ENCODE peak calls at places on chromosomes 13 and 19, in ten cellular contexts. D is GM23338, L is psoas muscle, R is breast epithelium, B is HCT116, X is brain microvascular endothelial cell, C is colonic mucosa, V is AG04450, Z is heart right ventricle, J is stomach. S is an unnamed sample.

GRCh38 chr13:84810781-84811180 is 928.5 kb upstream of the SLITRK1 start:
- DNase-seq in D (peak), L (no peak), R (no peak), B (no peak), X (no peak), C (no peak), V (no peak), Z (no peak), J (no peak), S (no peak)

GRCh38 chr19:6239401-6239844 is 40.4 kb downstream of the MLLT1 start:
- DNase-seq in D (no peak), L (no peak), R (no peak), B (no peak), X (no peak), C (no peak), V (no peak), Z (no peak), J (peak), S (peak)

GRCh38 chr13:22061371-22061805 is 390.5 kb downstream of the FGF9 start:
- DNase-seq in D (peak), L (no peak), R (no peak), B (no peak), X (no peak), C (no peak), V (no peak), Z (no peak), J (no peak), S (no peak)

GRCh38 chr19:45650722-45651121 is 11.5 kb upstream of the EML2 start:
- DNase-seq in D (no peak), L (no peak), R (no peak), B (no peak), X (no peak), C (no peak), V (no peak), Z (no peak), J (no peak), S (no peak)

GRCh38 chr13:98761126-98761978 is 8.9 kb upstream of the SLC15A1 start:
- DNase-seq in D (no peak), L (no peak), R (no peak), B (no peak), X (peak), C (no peak), V (peak), Z (no peak), J (peak), S (peak)

GRCh38 chr19:3389876-3390361 is 23.5 kb downstream of the NFIC start:
- DNase-seq in D (peak), L (peak), R (no peak), B (no peak), X (no peak), C (peak), V (no peak), Z (no peak), J (peak), S (no peak)

GRCh38 chr19:55597493-55597892 is 1.8 kb downstream of the FIZ1 start:
- DNase-seq in D (no peak), L (no peak), R (no peak), B (no peak), X (no peak), C (no peak), V (no peak), Z (no peak), J (no peak), S (no peak)

GRCh38 chr13:26219726-26220125 is 2.4 kb downstream of the RNF6 start:
- DNase-seq in D (no peak), L (no peak), R (no peak), B (no peak), X (no peak), C (no peak), V (no peak), Z (no peak), J (no peak), S (no peak)

GRCh38 chr19:13843104-13843921 is 33.6 kb upstream of the NANOS3 start:
- DNase-seq in D (peak), L (peak), R (peak), B (no peak), X (no peak), C (peak), V (no peak), Z (peak), J (peak), S (peak)

GRCh38 chr19:38264486-38265212 is at the start of gene SPINT2:
- DNase-seq in D (peak), L (no peak), R (peak), B (peak), X (no peak), C (no peak), V (no peak), Z (no peak), J (no peak), S (peak)

GRCh38 chr19:44451687-44452086 is 3.4 kb upstream of the ZNF229 start:
- DNase-seq in D (no peak), L (no peak), R (no peak), B (no peak), X (no peak), C (no peak), V (no peak), Z (no peak), J (no peak), S (no peak)

GRCh38 chr13:69324109-69324886 is 783.3 kb upstream of the ATXN8OS start:
- DNase-seq in D (peak), L (no peak), R (no peak), B (peak), X (no peak), C (no peak), V (no peak), Z (no peak), J (no peak), S (no peak)

GRCh38 chr19:3849092-3849491 is 19.7 kb downstream of the ZFR2 start:
- DNase-seq in D (peak), L (no peak), R (no peak), B (peak), X (no peak), C (no peak), V (no peak), Z (peak), J (peak), S (no peak)

GRCh38 chr19:55406869-55407624 is 541 bp downstream of the UBE2S start:
- DNase-seq in D (no peak), L (peak), R (no peak), B (no peak), X (no peak), C (no peak), V (no peak), Z (no peak), J (peak), S (no peak)

GRCh38 chr13:106095406-106095805 is 440.1 kb downstream of the EFNB2 start:
- DNase-seq in D (no peak), L (no peak), R (no peak), B (no peak), X (no peak), C (no peak), V (no peak), Z (no peak), J (no peak), S (no peak)

GRCh38 chr13:49457221-49457620 is 13.1 kb downstream of the SETDB2 start:
- DNase-seq in D (no peak), L (no peak), R (no peak), B (no peak), X (no peak), C (no peak), V (no peak), Z (no peak), J (no peak), S (no peak)

GRCh38 chr19:46660008-46660517 is 919 bp downstream of the DACT3 start:
- DNase-seq in D (peak), L (no peak), R (no peak), B (no peak), X (no peak), C (no peak), V (no peak), Z (peak), J (no peak), S (no peak)

GRCh38 chr13:37448072-37448471 is 150.5 kb downstream of the POSTN start:
- DNase-seq in D (no peak), L (no peak), R (no peak), B (no peak), X (no peak), C (no peak), V (no peak), Z (no peak), J (no peak), S (no peak)

GRCh38 chr19:28234637-28235036 is 978.3 kb downstream of the UQCRFS1 start:
- DNase-seq in D (peak), L (no peak), R (no peak), B (no peak), X (peak), C (no peak), V (no peak), Z (peak), J (no peak), S (no peak)

GRCh38 chr19:29766100-29766499 is 45.7 kb upstream of the CCNE1 start:
- DNase-seq in D (no peak), L (no peak), R (no peak), B (no peak), X (no peak), C (no peak), V (no peak), Z (no peak), J (no peak), S (no peak)

GRCh38 chr19:35908977-35909683 is 1.0 kb upstream of the TYROBP start:
- DNase-seq in D (no peak), L (peak), R (no peak), B (no peak), X (no peak), C (peak), V (no peak), Z (peak), J (peak), S (peak)

GRCh38 chr13:21079761-21080730 is 18.7 kb upstream of the LATS2 start:
- DNase-seq in D (no peak), L (no peak), R (no peak), B (no peak), X (peak), C (no peak), V (peak), Z (peak), J (no peak), S (no peak)

GRCh38 chr13:51249254-51249653 is 27.1 kb downstream of the FAM124A start:
- DNase-seq in D (peak), L (no peak), R (no peak), B (no peak), X (no peak), C (no peak), V (no peak), Z (no peak), J (no peak), S (no peak)

GRCh38 chr13:22325761-22326160 is 654.9 kb downstream of the FGF9 start:
- DNase-seq in D (peak), L (no peak), R (no peak), B (no peak), X (no peak), C (no peak), V (no peak), Z (no peak), J (no peak), S (no peak)

GRCh38 chr13:105925496-105925895 is 610.0 kb downstream of the EFNB2 start:
- DNase-seq in D (no peak), L (no peak), R (no peak), B (no peak), X (peak), C (no peak), V (no peak), Z (no peak), J (no peak), S (no peak)

GRCh38 chr13:102369303-102369702 is 32.5 kb downstream of the FGF14 start:
- DNase-seq in D (no peak), L (no peak), R (no peak), B (no peak), X (no peak), C (no peak), V (no peak), Z (no peak), J (no peak), S (no peak)

GRCh38 chr19:6551607-6552450 is 21.0 kb downstream of the TNFSF9 start:
- DNase-seq in D (peak), L (no peak), R (no peak), B (no peak), X (no peak), C (no peak), V (no peak), Z (no peak), J (no peak), S (no peak)

GRCh38 chr13:100330662-100331061 is 241.8 kb downstream of the PCCA start:
- DNase-seq in D (no peak), L (no peak), R (no peak), B (no peak), X (no peak), C (no peak), V (no peak), Z (no peak), J (no peak), S (no peak)

GRCh38 chr19:11480081-11480926 is 542 bp downstream of the ELAVL3 start:
- DNase-seq in D (peak), L (no peak), R (no peak), B (no peak), X (no peak), C (no peak), V (no peak), Z (no peak), J (no peak), S (no peak)

GRCh38 chr13:110417537-110417908 is 110.4 kb downstream of the COL4A2 start:
- DNase-seq in D (no peak), L (no peak), R (no peak), B (no peak), X (no peak), C (no peak), V (no peak), Z (peak), J (no peak), S (no peak)
- H3K27ac ChIP-seq in D (no peak), L (peak), R (peak), B (no peak), X (peak), C (no peak), V (no peak), Z (peak), J (peak), S (no peak)

GRCh38 chr13:97434417-97435296 is 688 bp downstream of the RAP2A start:
- DNase-seq in D (peak), L (peak), R (peak), B (no peak), X (peak), C (peak), V (no peak), Z (peak), J (peak), S (peak)

GRCh38 chr13:97432232-97432916 is 1.6 kb upstream of the RAP2A start:
- DNase-seq in D (no peak), L (no peak), R (no peak), B (no peak), X (no peak), C (no peak), V (no peak), Z (no peak), J (no peak), S (no peak)

GRCh38 chr13:97431365-97431764 is 2.6 kb upstream of the RAP2A start:
- DNase-seq in D (no peak), L (no peak), R (no peak), B (no peak), X (no peak), C (no peak), V (no peak), Z (no peak), J (no peak), S (no peak)

GRCh38 chr13:97433727-97434416 is at the start of gene RAP2A:
- DNase-seq in D (peak), L (peak), R (peak), B (peak), X (peak), C (peak), V (peak), Z (peak), J (peak), S (peak)

GRCh38 chr13:97432917-97433726 is 847 bp upstream of the RAP2A start:
- DNase-seq in D (peak), L (peak), R (peak), B (peak), X (peak), C (peak), V (peak), Z (peak), J (peak), S (peak)
- H3K4me3 ChIP-seq in D (peak), L (peak), R (peak), B (peak), X (peak), C (peak), V (peak), Z (peak), J (peak), S (peak)

DNA sequence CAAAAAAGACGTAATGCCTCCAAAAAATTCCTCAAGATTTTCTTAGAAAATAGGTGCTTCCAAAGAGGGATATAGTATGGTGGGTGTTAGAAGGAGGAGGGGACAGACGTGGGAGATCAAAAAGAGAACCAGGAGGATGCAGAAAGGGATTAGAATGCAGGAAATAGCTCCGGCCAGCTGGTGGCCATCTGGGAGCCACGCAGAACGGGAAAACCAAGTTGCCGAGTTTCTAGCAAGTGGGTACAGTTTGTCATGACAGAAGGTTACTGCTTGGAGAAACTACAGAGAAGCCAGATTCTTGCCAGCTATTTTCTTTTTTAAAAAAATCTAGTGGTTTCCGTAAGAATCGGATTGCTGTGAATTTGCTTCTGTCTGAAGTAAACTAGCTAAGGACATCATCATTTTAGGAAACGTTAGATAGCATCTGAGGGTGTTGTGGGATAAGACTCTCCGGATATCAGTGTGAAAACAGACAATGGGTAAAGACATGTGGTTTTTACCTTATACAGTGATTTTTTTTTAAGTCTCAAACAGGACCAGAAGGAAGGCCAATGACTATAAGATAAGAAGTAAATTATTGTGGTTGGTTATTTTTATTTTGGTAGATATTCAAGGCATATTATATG is 104.9 kb downstream of the HSPH1 start:
- DNase-seq in D (peak), L (no peak), R (no peak), B (no peak), X (no peak), C (no peak), V (no peak), Z (no peak), J (no peak), S (no peak)
- H3K27ac ChIP-seq in D (no peak), L (no peak), R (no peak), B (no peak), X (no peak), C (no peak), V (no peak), Z (no peak), J (no peak), S (no peak)

GRCh38 chr19:16830679-16831078 is 1.5 kb downstream of the SIN3B start:
- DNase-seq in D (no peak), L (no peak), R (no peak), B (no peak), X (peak), C (no peak), V (no peak), Z (no peak), J (no peak), S (no peak)
- H3K4me3 ChIP-seq in D (peak), L (peak), R (no peak), B (peak), X (no peak), C (no peak), V (peak), Z (no peak), J (peak), S (no peak)

DNA sequence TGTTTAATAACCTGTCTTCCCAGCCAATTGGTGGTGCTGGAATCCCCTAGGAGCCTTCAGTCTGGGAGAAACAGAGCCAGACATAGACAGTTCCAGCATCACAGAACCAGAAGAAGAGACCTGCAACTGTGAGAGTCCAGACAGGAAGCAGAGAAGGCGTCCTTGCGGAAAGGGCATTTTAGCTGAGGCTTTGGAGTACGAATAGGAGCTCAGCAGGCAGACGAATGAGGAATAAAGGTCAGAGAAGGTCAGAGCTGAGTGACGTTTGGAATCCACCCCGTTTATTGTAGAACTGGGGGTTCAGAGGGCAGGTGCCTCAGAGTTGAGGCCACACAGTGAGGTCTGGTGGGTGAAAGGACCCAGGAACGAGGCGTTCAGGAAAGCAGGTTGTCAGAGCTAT is 5.2 kb downstream of the ARRDC2 start:
- DNase-seq in D (no peak), L (no peak), R (no peak), B (no peak), X (no peak), C (no peak), V (no peak), Z (no peak), J (no peak), S (no peak)
- H3K27ac ChIP-seq in D (no peak), L (peak), R (peak), B (no peak), X (no peak), C (no peak), V (no peak), Z (peak), J (peak), S (peak)

DNA sequence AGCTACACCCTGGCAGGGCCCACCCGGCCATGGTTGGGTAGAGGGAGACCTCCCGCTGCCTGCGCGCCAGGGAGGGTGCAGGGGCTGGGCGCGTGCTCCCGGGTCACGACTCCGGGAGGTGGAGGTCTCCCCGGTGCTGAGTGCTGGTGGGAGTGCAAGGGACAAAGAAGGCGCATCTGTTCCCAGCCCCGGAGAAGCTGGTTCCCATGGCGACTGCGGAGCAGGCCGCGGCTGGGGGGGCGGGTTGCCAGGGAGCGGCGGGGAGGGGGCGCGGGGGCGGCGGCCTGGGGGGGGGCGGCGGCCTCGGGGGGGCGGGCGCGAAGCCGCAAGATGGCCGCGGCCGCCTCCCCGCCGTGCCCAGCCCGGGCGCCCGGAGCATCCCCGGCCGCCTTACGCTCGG is 1.2 kb downstream of the CBARP start:
- DNase-seq in D (no peak), L (no peak), R (no peak), B (no peak), X (no peak), C (no peak), V (no peak), Z (no peak), J (no peak), S (no peak)
- H3K4me3 ChIP-seq in D (peak), L (peak), R (peak), B (peak), X (peak), C (peak), V (peak), Z (no peak), J (peak), S (no peak)

GRCh38 chr19:49398001-49398615 is 10.1 kb downstream of the KASH5 start:
- DNase-seq in D (no peak), L (no peak), R (no peak), B (no peak), X (no peak), C (no peak), V (no peak), Z (no peak), J (no peak), S (no peak)
- H3K27ac ChIP-seq in D (no peak), L (no peak), R (no peak), B (no peak), X (no peak), C (no peak), V (no peak), Z (no peak), J (no peak), S (no peak)

GRCh38 chr19:48510421-48511268 is 990 bp downstream of the LMTK3 start:
- DNase-seq in D (peak), L (peak), R (peak), B (no peak), X (peak), C (peak), V (no peak), Z (peak), J (peak), S (peak)
- H3K4me3 ChIP-seq in D (peak), L (peak), R (no peak), B (no peak), X (no peak), C (no peak), V (peak), Z (no peak), J (peak), S (no peak)

DNA sequence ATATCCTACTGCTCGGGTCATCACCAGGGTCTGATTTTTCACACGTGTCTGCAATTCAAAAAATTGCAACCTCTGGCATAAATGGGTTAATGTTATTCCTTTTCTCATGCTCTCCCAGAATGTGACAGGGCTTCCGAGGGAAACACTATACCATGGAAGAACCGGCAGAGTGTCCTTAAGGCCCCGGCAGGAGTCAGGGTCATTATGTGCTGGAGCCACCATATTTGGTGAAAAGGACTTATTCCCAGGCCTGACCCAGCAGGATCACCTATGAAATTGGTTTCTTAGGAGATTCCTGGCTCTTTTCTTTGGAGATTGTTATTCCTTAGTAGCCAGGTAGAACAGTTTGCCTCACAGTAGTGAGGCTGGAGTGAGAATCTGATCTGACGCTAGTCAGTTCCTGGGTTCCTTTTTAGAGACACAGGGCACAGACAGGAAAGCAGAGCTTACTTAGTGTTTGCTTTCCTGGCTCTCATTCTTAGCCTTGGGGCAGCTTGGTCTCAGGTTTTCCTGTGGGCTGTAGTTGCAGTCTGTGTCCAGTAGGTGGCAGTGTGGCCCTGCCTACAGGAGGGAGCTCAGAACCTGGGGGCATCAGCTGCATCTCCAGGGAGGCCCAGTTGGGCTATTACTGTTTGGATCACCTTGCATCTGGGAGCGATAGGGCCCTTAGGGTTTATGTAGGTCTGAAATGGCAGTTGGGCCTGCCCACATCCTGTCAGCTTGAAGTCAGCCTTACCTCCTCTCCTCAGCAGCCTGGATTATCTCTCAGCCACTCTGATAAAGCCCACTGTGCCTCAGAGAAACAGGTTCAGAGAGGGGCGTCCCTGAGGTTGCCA is 12.4 kb downstream of the SNRNP70 start:
- DNase-seq in D (peak), L (peak), R (peak), B (peak), X (peak), C (peak), V (peak), Z (peak), J (peak), S (peak)
- H3K27ac ChIP-seq in D (peak), L (peak), R (peak), B (peak), X (no peak), C (no peak), V (no peak), Z (no peak), J (peak), S (no peak)